ENCODE peak calls at places on chromosomes 2 and 18, in seven cellular contexts. P is upper lobe of left lung, L is stomach, A is ovary, X is lower leg skin, B is sigmoid colon, J is right lobe of liver. F is an unnamed sample.

GRCh38 chr18:76495435-76496199 is 575 bp upstream of the ZNF516 start:
- DNase-seq in A (peak), X (peak), B (peak), L (no peak), J (no peak), P (peak), F (no peak)

GRCh38 chr2:148483675-148484074 is 160.9 kb upstream of the EPC2 start:
- DNase-seq in B (no peak), P (no peak), J (no peak), A (no peak), L (no peak), X (no peak), F (no peak)

GRCh38 chr2:228878138-228878537 is 392.9 kb downstream of the PID1 start:
- DNase-seq in P (no peak), A (no peak), L (no peak), J (no peak), X (no peak), B (no peak), F (no peak)

GRCh38 chr2:155841442-155841841 is 491.1 kb downstream of the NR4A2 start:
- DNase-seq in J (no peak), L (no peak), A (no peak), B (no peak), P (no peak), X (no peak), F (no peak)

GRCh38 chr2:151238527-151239487 is 22.9 kb downstream of the RBM43 start:
- DNase-seq in J (peak), B (peak), A (peak), P (peak), X (peak), L (no peak), F (no peak)

GRCh38 chr2:11411768-11412448 is 54.1 kb downstream of the E2F6 start:
- DNase-seq in A (no peak), J (peak), P (peak), L (peak), B (peak), X (no peak), F (no peak)

GRCh38 chr2:3958465-3958864 is 255.1 kb downstream of the DCDC2C start:
- DNase-seq in X (no peak), L (no peak), J (no peak), B (no peak), A (no peak), P (no peak), F (no peak)

GRCh38 chr2:112187805-112188596 is 49.8 kb downstream of the FBLN7 start:
- DNase-seq in J (no peak), L (no peak), A (no peak), X (no peak), B (no peak), P (no peak), F (peak)

GRCh38 chr2:206260427-206261012 is 13.9 kb upstream of the ZDBF2 start:
- DNase-seq in P (no peak), B (no peak), L (no peak), A (no peak), X (no peak), J (no peak), F (no peak)

GRCh38 chr2:108189316-108189715 is 50.5 kb upstream of the SULT1C3 start:
- DNase-seq in L (no peak), X (no peak), B (no peak), J (no peak), P (no peak), A (no peak), F (no peak)

GRCh38 chr2:124810132-124810531 is 785.0 kb downstream of the CNTNAP5 start:
- DNase-seq in J (peak), B (no peak), L (no peak), A (no peak), X (no peak), P (no peak), F (no peak)

GRCh38 chr2:128777091-128778045 is 458.7 kb upstream of the HS6ST1 start:
- DNase-seq in L (peak), P (peak), J (peak), X (no peak), B (peak), A (peak), F (peak)

GRCh38 chr2:202408546-202409140 is 32.5 kb downstream of the BMPR2 start:
- DNase-seq in L (no peak), X (no peak), J (no peak), B (no peak), A (no peak), P (no peak), F (no peak)

GRCh38 chr2:108029912-108030311 is 43.6 kb downstream of the SLC5A7 start:
- DNase-seq in B (no peak), P (no peak), A (no peak), X (no peak), J (no peak), L (no peak), F (no peak)

GRCh38 chr18:30862900-30863299 is 179.6 kb downstream of the DSC3 start:
- DNase-seq in L (no peak), P (no peak), J (no peak), A (no peak), B (no peak), X (no peak), F (no peak)

GRCh38 chr18:3916082-3916481 is 466.1 kb downstream of the TGIF1 start:
- DNase-seq in J (no peak), A (no peak), P (no peak), X (no peak), B (no peak), L (no peak), F (no peak)

GRCh38 chr2:35255826-35256225 is 1099.8 kb upstream of the CRIM1 start:
- DNase-seq in J (no peak), A (no peak), P (no peak), L (no peak), B (no peak), X (no peak), F (no peak)

GRCh38 chr18:79366177-79367094 is 29.3 kb upstream of the NFATC1 start:
- DNase-seq in B (no peak), P (no peak), L (no peak), X (no peak), J (no peak), A (no peak), F (no peak)

GRCh38 chr2:171723724-171724683 is 36.7 kb downstream of the DYNC1I2 start:
- DNase-seq in X (no peak), B (no peak), P (no peak), J (no peak), A (no peak), L (peak), F (no peak)

GRCh38 chr2:196170681-196171247 is 614 bp downstream of the STK17B start:
- DNase-seq in A (no peak), X (peak), J (peak), B (no peak), L (peak), P (peak), F (no peak)

GRCh38 chr2:183026424-183026823 is 11.8 kb downstream of the NCKAP1 start:
- DNase-seq in B (no peak), P (no peak), A (no peak), J (no peak), X (no peak), L (no peak), F (no peak)

GRCh38 chr2:214035091-214035852 is 375.6 kb upstream of the VWC2L start:
- DNase-seq in X (no peak), P (no peak), A (no peak), B (no peak), L (no peak), J (no peak), F (no peak)

GRCh38 chr2:215626063-215626462 is 190.2 kb upstream of the FN1 start:
- DNase-seq in X (no peak), P (no peak), L (no peak), J (no peak), B (no peak), A (no peak), F (no peak)

GRCh38 chr2:144519934-144520717 is at the start of gene ZEB2:
- DNase-seq in L (no peak), X (peak), P (peak), J (no peak), A (peak), B (peak), F (peak)

GRCh38 chr2:16268301-16269000 is 328.1 kb downstream of the MYCN start:
- DNase-seq in X (no peak), B (no peak), A (no peak), L (no peak), P (no peak), J (no peak), F (no peak)

GRCh38 chr18:58592223-58593214 is 36.4 kb downstream of the ALPK2 start:
- DNase-seq in P (no peak), J (peak), L (no peak), X (no peak), A (no peak), B (no peak), F (no peak)

GRCh38 chr2:135985826-135986393 is 484 bp upstream of the DARS1 start:
- DNase-seq in A (no peak), P (no peak), B (no peak), X (no peak), J (no peak), L (no peak), F (no peak)

GRCh38 chr2:134762508-134762907 is 43.7 kb upstream of the TMEM163 start:
- DNase-seq in X (no peak), A (no peak), B (no peak), P (no peak), L (no peak), J (no peak), F (no peak)

GRCh38 chr2:165857881-165858280 is 63.8 kb upstream of the GALNT3 start:
- DNase-seq in A (no peak), P (no peak), B (no peak), J (no peak), L (no peak), X (no peak), F (no peak)

GRCh38 chr18:58042826-58043362 is 1.1 kb upstream of the NEDD4L start:
- DNase-seq in P (no peak), X (no peak), L (no peak), J (no peak), A (no peak), B (no peak), F (no peak)

GRCh38 chr18:75923169-75923568 is 495.7 kb upstream of the SMIM21 start:
- DNase-seq in B (peak), X (peak), L (no peak), J (no peak), P (peak), A (peak), F (no peak)

GRCh38 chr18:10950080-10950875 is 199.1 kb downstream of the PIEZO2 start:
- DNase-seq in P (no peak), L (no peak), B (no peak), X (no peak), A (no peak), J (no peak), F (no peak)
- TF ChIP-seq POLR2A in P (no peak), L (no peak), B (no peak), X (no peak), A (no peak), J (no peak), F (no peak)

GRCh38 chr18:24271381-24272331 is 126.0 kb downstream of the OSBPL1A start:
- DNase-seq in P (peak), L (peak), A (peak), B (peak), J (peak), X (peak), F (no peak)
- TF ChIP-seq POLR2A in P (no peak), L (no peak), A (no peak), B (no peak), J (peak), X (no peak), F (no peak)

GRCh38 chr2:30706534-30707303 is 100.5 kb downstream of the CAPN13 start:
- DNase-seq in X (peak), L (peak), A (peak), J (peak), B (peak), P (peak), F (peak)
- TF ChIP-seq POLR2A in X (no peak), L (no peak), A (no peak), J (no peak), B (no peak), P (no peak), F (no peak)

GRCh38 chr2:64228126-64228678 is 84.0 kb upstream of the PELI1 start:
- DNase-seq in X (peak), L (peak), A (peak), B (peak), J (peak), P (peak), F (no peak)
- TF ChIP-seq POLR2A in X (no peak), L (no peak), A (no peak), B (no peak), J (peak), P (no peak), F (peak)

GRCh38 chr18:711330-711692 is 1.1 kb downstream of the ENOSF1 start:
- DNase-seq in A (peak), B (no peak), P (no peak), X (no peak), J (no peak), L (no peak), F (no peak)

GRCh38 chr18:710418-711300 is 1.8 kb downstream of the ENOSF1 start:
- DNase-seq in A (no peak), L (no peak), J (no peak), X (no peak), B (no peak), P (peak), F (no peak)

GRCh38 chr18:713135-713490 is 683 bp upstream of the ENOSF1 start:
- DNase-seq in J (no peak), B (no peak), X (no peak), P (no peak), L (no peak), A (peak), F (no peak)

GRCh38 chr18:712401-713134 is at the start of gene ENOSF1:
- DNase-seq in P (peak), L (peak), X (peak), B (peak), J (peak), A (peak), F (no peak)

DNA sequence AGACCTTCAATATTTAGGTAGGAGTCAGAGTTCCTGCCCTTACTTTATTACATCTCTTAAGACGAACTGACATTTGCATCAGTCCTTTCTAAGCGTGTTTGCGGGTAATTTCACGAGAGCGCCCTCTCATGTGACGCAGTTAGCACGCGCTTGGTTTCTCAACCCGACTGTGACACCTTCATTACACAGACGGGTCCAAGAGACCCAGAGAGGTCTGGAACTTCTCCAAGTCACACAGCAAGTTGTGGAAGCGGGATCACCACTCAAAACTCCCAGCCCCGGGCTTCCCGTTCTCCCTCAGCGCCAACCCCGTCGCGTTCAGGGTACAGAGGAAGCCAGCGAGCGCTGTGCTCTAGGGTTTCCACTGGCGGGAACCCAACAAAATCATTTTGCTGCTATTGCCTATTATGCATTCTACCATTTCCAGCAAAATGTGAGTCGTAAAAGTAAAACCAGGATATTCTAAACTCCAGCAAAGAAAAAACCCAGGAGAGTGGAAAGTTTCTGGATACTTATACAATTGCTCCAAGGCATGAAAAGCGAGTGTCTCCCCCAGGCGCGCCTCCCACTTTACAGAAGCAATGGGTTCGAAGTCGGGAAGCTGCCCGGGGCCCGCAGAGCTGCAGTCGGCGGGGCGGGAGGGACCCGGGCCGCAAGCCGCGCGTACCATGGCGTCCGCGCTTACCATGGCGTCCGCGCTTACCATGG is 583 bp downstream of the ENOSF1 start:
- DNase-seq in B (peak), L (peak), P (peak), A (peak), X (peak), J (peak), F (no peak)
- TF ChIP-seq POLR2A in B (no peak), L (no peak), P (no peak), A (no peak), X (no peak), J (no peak), F (no peak)

GRCh38 chr2:240389302-240389805 is 46.1 kb upstream of the GPC1 start:
- DNase-seq in P (no peak), J (no peak), L (no peak), X (no peak), A (peak), B (no peak), F (no peak)

GRCh38 chr2:240386321-240386720 is 49.1 kb upstream of the GPC1 start:
- DNase-seq in B (peak), J (no peak), X (no peak), P (no peak), L (no peak), A (peak), F (no peak)

GRCh38 chr2:240388471-240389301 is 46.8 kb upstream of the GPC1 start:
- DNase-seq in P (no peak), X (no peak), L (no peak), A (peak), B (peak), J (no peak), F (no peak)

GRCh38 chr2:240387669-240388358 is 47.6 kb upstream of the GPC1 start:
- DNase-seq in L (peak), P (no peak), A (peak), B (peak), X (no peak), J (no peak), F (no peak)

GRCh38 chr2:240387325-240387668 is 48.2 kb upstream of the GPC1 start:
- DNase-seq in J (no peak), A (no peak), P (no peak), B (no peak), L (no peak), X (no peak), F (no peak)
- TF ChIP-seq POLR2A in J (no peak), A (no peak), P (no peak), B (no peak), L (no peak), X (no peak), F (no peak)

GRCh38 chr2:197254776-197255521 is 55.6 kb downstream of the ANKRD44 start:
- DNase-seq in A (no peak), J (no peak), P (no peak), L (no peak), X (no peak), B (no peak), F (no peak)

GRCh38 chr2:197256771-197257170 is 53.8 kb downstream of the ANKRD44 start:
- DNase-seq in J (no peak), L (no peak), B (no peak), A (no peak), P (no peak), X (no peak), F (no peak)

GRCh38 chr2:197258580-197258979 is 52.0 kb downstream of the ANKRD44 start:
- DNase-seq in B (no peak), J (no peak), X (no peak), P (no peak), A (no peak), L (no peak), F (no peak)

GRCh38 chr2:197256021-197256420 is 54.6 kb downstream of the ANKRD44 start:
- DNase-seq in P (no peak), B (no peak), A (no peak), L (no peak), J (no peak), X (no peak), F (no peak)

GRCh38 chr2:197255550-197255949 is 55.0 kb downstream of the ANKRD44 start:
- DNase-seq in B (peak), A (no peak), J (peak), X (peak), P (peak), L (peak), F (no peak)
- TF ChIP-seq POLR2A in B (no peak), A (no peak), J (no peak), X (no peak), P (no peak), L (no peak), F (no peak)